ENCODE peak calls at places on chromosome 7, in four cellular contexts. Z is WTC11, L is GM12878, U is HepG2. R is an unnamed sample.

GRCh38 chr7:155797262-155798250 is 14.7 kb downstream of the SHH start:
- DNase-seq in Z (no peak), L (no peak), U (no peak), R (no peak)

GRCh38 chr7:38775503-38775902 is 133.5 kb downstream of the VPS41 start:
- DNase-seq in Z (no peak), L (no peak), U (no peak), R (no peak)

GRCh38 chr7:85000973-85001372 is 185.9 kb downstream of the SEMA3D start:
- DNase-seq in Z (no peak), L (no peak), U (no peak), R (no peak)

GRCh38 chr7:116527521-116527920 is 2.7 kb downstream of the CAV1 start:
- DNase-seq in Z (no peak), L (no peak), U (no peak), R (no peak)

GRCh38 chr7:55144955-55145342 is 126.1 kb downstream of the EGFR start:
- DNase-seq in Z (no peak), L (no peak), U (no peak), R (no peak)

GRCh38 chr7:106332186-106332585 is 47.4 kb upstream of the NAMPT start:
- DNase-seq in Z (no peak), L (no peak), U (no peak), R (no peak)

GRCh38 chr7:14377646-14378266 is 388.3 kb upstream of the ETV1 start:
- DNase-seq in Z (no peak), L (no peak), U (no peak), R (no peak)

GRCh38 chr7:101550641-101551531 is 78.2 kb downstream of the MYL10 start:
- DNase-seq in Z (peak; percentile 11), L (no peak), U (no peak), R (peak; percentile 40)

GRCh38 chr7:3846738-3847137 is 545.7 kb downstream of the SDK1 start:
- DNase-seq in Z (no peak), L (no peak), U (no peak), R (no peak)

GRCh38 chr7:100351657-100352058 is 6.3 kb upstream of the PILRB start:
- DNase-seq in Z (no peak), L (no peak), U (no peak), R (no peak)

GRCh38 chr7:106462365-106462859 is 177.6 kb upstream of the NAMPT start:
- DNase-seq in Z (no peak), L (peak; percentile 39), U (peak; percentile 10), R (peak; percentile 59)

GRCh38 chr7:106522691-106523090 is 138.3 kb downstream of the CCDC71L start:
- DNase-seq in Z (no peak), L (no peak), U (no peak), R (no peak)

GRCh38 chr7:126569402-126569801 is 683.3 kb downstream of the GRM8 start:
- DNase-seq in Z (no peak), L (peak; percentile 23), U (no peak), R (no peak)

GRCh38 chr7:200704-201103 is 8.3 kb downstream of the FAM20C start:
- DNase-seq in Z (no peak), L (no peak), U (no peak), R (no peak)

GRCh38 chr7:107902381-107902780 is 11.4 kb downstream of the DLD start:
- DNase-seq in Z (no peak), L (no peak), U (no peak), R (no peak)

GRCh38 chr7:36048902-36049240 is 104.2 kb upstream of the EEPD1 start:
- DNase-seq in Z (no peak), L (no peak), U (no peak), R (no peak)

GRCh38 chr7:109109558-109109957 is 539.9 kb downstream of the DNAJB9 start:
- DNase-seq in Z (no peak), L (no peak), U (peak; percentile 8), R (no peak)

GRCh38 chr7:88132725-88133124 is 87.1 kb downstream of the SRI start:
- DNase-seq in Z (no peak), L (peak; percentile 4), U (no peak), R (no peak)

GRCh38 chr7:107208046-107208458 is 39.2 kb downstream of the HBP1 start:
- DNase-seq in Z (no peak), L (no peak), U (no peak), R (no peak)

GRCh38 chr7:149666360-149666905 is 107.0 kb downstream of the ZNF467 start:
- DNase-seq in Z (no peak), L (no peak), U (no peak), R (no peak)

GRCh38 chr7:3067193-3067592 is 23.5 kb upstream of the CARD11 start:
- DNase-seq in Z (no peak), L (no peak), U (no peak), R (no peak)

GRCh38 chr7:7751243-7752092 is 33.1 kb upstream of the RPA3 start:
- DNase-seq in Z (no peak), L (no peak), U (peak; percentile 44), R (no peak)

GRCh38 chr7:322111-322671 is 32.2 kb downstream of the FOXL3 start:
- DNase-seq in Z (peak; percentile 94), L (no peak), U (no peak), R (peak; percentile 73)

GRCh38 chr7:147756290-147756689 is 834.3 kb upstream of the C7orf33 start:
- DNase-seq in Z (no peak), L (no peak), U (no peak), R (no peak)

GRCh38 chr7:100606313-100606712 is 4.2 kb downstream of the PCOLCE start:
- DNase-seq in Z (no peak), L (no peak), U (no peak), R (no peak)

GRCh38 chr7:131244259-131244852 is 83.3 kb upstream of the MKLN1 start:
- DNase-seq in Z (no peak), L (no peak), U (peak; percentile 35), R (peak; percentile 48)

GRCh38 chr7:103715376-103716110 is 269.5 kb upstream of the SLC26A5 start:
- DNase-seq in Z (no peak), L (no peak), U (no peak), R (no peak)

GRCh38 chr7:120170849-120171248 is 102.1 kb upstream of the KCND2 start:
- DNase-seq in Z (no peak), L (no peak), U (no peak), R (no peak)

GRCh38 chr7:7944619-7945282 is 23.8 kb upstream of the GLCCI1 start:
- DNase-seq in Z (no peak), L (peak; percentile 99), U (no peak), R (no peak)

GRCh38 chr7:41705109-41705871 is 2.4 kb upstream of the INHBA start:
- DNase-seq in Z (peak; percentile 94), L (peak; percentile 50), U (peak; percentile 55), R (peak; percentile 47)

GRCh38 chr7:121271098-121271497 is 57.7 kb upstream of the WNT16 start:
- DNase-seq in Z (no peak), L (no peak), U (no peak), R (no peak)

GRCh38 chr7:116139807-116140206 is 70.5 kb upstream of the TES start:
- DNase-seq in Z (no peak), L (no peak), U (no peak), R (no peak)

DNA sequence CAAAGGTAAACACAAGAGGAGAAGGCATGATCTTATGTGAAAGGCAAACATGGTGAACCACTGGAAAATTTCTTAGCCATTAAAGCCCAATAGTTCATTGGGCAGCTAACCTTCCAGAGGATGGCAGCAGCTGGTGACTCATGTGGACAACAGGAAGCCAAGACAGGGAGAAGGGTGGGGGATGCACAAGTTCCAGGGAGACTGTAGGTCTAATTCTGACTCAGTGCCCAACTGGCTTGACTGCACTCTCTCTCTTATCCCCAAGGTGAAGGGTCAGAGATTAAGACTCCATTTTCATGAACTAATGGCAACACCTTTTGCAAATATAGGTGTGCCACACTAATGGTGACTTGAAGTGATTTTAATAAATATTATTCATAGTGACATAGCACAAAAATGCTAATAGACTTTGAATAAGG is 47.9 kb upstream of the SLC35B4 start:
- DNase-seq in Z (no peak), L (no peak), U (peak; percentile 59), R (no peak)
- TF ChIP-seq ETV6 in Z (no peak), L (no peak), U (no peak), R (no peak)

DNA sequence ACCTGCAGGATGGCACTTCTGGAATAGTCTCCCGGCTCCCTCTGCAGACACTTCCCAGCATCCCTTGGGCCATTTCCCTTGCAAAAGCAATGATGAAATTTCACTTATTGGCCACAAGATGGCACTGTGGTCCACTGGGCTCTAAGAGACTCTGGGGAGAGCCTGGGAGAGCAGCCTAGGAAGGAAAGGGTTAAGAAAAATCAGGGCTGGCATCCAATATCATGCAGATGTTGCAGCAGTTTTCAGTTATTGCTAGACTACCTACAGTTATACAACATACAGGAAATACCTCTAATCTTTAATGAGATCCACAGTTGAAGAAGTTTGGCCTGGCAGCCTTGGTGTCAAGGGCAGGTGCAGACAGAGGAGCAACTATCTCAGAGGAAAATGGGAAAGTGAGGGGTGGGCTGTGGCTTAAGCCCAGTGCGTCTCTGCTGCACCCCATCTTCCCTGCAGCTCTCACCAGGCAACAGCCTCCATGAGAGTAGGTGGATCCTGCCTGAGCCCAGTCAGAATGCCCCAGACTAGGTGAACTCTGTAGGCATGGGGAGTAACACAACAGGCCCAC is 100.2 kb upstream of the PRSS58 start:
- DNase-seq in Z (peak; percentile 28), L (peak; percentile 5), U (peak; percentile 47), R (peak; percentile 64)
- TF ChIP-seq ETV6 in Z (no peak), L (no peak), U (no peak), R (no peak)

GRCh38 chr7:90816511-90817142 is 220.5 kb downstream of the CDK14 start:
- DNase-seq in Z (no peak), L (peak; percentile 85), U (peak; percentile 2), R (no peak)
- TF ChIP-seq ETV6 in Z (no peak), L (no peak), U (no peak), R (no peak)

GRCh38 chr7:127741764-127742375 is 89.9 kb downstream of the SND1 start:
- DNase-seq in Z (no peak), L (no peak), U (no peak), R (no peak)
- TF ChIP-seq ETV6 in Z (no peak), L (no peak), U (no peak), R (no peak)

DNA sequence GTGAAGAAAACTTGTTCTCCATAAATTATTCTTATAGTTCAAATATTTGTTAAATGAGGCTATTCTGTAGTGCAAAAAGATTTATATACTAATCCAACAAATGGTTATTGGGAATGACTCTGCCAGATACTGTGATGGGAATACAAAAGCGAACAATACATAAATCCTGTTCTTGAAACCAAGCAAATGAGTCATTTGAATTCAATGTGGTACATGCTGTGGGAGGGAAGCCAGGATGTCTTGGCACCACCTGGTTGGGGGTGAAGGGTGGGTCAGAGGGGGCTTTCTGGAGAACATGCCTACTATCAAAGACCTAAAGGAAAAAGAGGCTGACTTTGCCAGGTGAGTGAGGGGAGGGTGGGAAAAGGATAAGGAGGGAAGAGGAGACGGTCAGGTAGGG is 594.2 kb downstream of the CALN1 start:
- DNase-seq in Z (no peak), L (no peak), U (no peak), R (no peak)
- TF ChIP-seq ETV6 in Z (no peak), L (no peak), U (no peak), R (no peak)

R was measured in K562.